ENCODE peak calls at places on chromosomes 13 and 19, in ten cellular contexts. L is transverse colon, U is upper lobe of left lung, C is stomach, B is A549, T is tibial nerve, R is sigmoid colon, S is suprapubic skin, G is esophagus muscularis mucosa, W is GM12878. F is an unnamed sample. For H3K4me1, the result is how much of the 10 kb centered on the place peaks cover.

GRCh38 chr19:38697197-38697596 is 47.1 kb downstream of the CAPN12 start:
- DNase-seq in B (no peak), T (no peak), R (no peak), S (no peak), C (no peak), U (no peak), G (no peak), L (no peak), W (no peak), F (no peak)

GRCh38 chr13:73133536-73133935 is 74.7 kb downstream of the KLF5 start:
- DNase-seq in G (peak), B (peak), T (no peak), L (peak), S (no peak), R (no peak), W (no peak), C (peak), U (no peak), F (no peak)

GRCh38 chr19:48400018-48400742 is 6.7 kb downstream of the GRIN2D start:
- DNase-seq in T (peak), U (no peak), L (peak), R (peak), S (peak), G (no peak), C (peak), W (no peak), B (peak), F (no peak)

GRCh38 chr13:74710006-74710405 is 575.8 kb upstream of the KLF12 start:
- DNase-seq in C (no peak), W (no peak), U (no peak), T (no peak), L (no peak), B (no peak), G (no peak), R (no peak), S (no peak), F (no peak)

GRCh38 chr13:33251131-33251629 is 34.4 kb downstream of the STARD13 start:
- DNase-seq in C (no peak), T (no peak), L (no peak), S (no peak), W (peak), R (peak), B (no peak), G (no peak), U (no peak), F (no peak)

GRCh38 chr13:106284358-106284757 is 251.1 kb downstream of the EFNB2 start:
- DNase-seq in B (no peak), G (no peak), U (no peak), S (no peak), T (no peak), C (no peak), W (no peak), L (no peak), R (no peak), F (no peak)

GRCh38 chr13:70424928-70425327 is 316.7 kb upstream of the KLHL1 start:
- DNase-seq in G (no peak), B (no peak), U (no peak), L (no peak), R (no peak), C (no peak), S (no peak), W (no peak), T (no peak), F (no peak)

GRCh38 chr13:112616586-112617381 is 28.8 kb upstream of the TUBGCP3 start:
- DNase-seq in C (no peak), T (no peak), B (peak), R (no peak), W (no peak), S (no peak), U (no peak), G (peak), L (no peak), F (no peak)

GRCh38 chr19:33110201-33110910 is 21.6 kb upstream of the WDR88 start:
- DNase-seq in S (no peak), U (no peak), G (no peak), B (no peak), T (no peak), R (no peak), C (no peak), W (no peak), L (no peak), F (no peak)

GRCh38 chr13:113098163-113098732 is 7.3 kb upstream of the F7 start:
- DNase-seq in S (no peak), G (no peak), U (peak), T (no peak), B (no peak), L (no peak), R (no peak), W (no peak), C (no peak), F (no peak)

GRCh38 chr19:35107541-35107939 is 8.1 kb upstream of the FXYD3 start:
- DNase-seq in G (no peak), C (peak), S (no peak), W (no peak), B (no peak), R (peak), T (peak), U (no peak), L (peak), F (no peak)

GRCh38 chr13:102327119-102327617 is 74.7 kb downstream of the FGF14 start:
- DNase-seq in G (no peak), B (no peak), T (no peak), R (no peak), S (no peak), U (no peak), L (no peak), C (no peak), W (no peak), F (no peak)

GRCh38 chr13:40565282-40566148 is 100.9 kb downstream of the FOXO1 start:
- DNase-seq in T (no peak), R (no peak), L (no peak), C (no peak), G (no peak), B (no peak), U (peak), W (no peak), S (no peak), F (no peak)

GRCh38 chr13:84025828-84026227 is 143.6 kb upstream of the SLITRK1 start:
- DNase-seq in T (no peak), G (no peak), C (no peak), L (no peak), B (no peak), W (no peak), U (no peak), S (no peak), R (no peak), F (no peak)

DNA sequence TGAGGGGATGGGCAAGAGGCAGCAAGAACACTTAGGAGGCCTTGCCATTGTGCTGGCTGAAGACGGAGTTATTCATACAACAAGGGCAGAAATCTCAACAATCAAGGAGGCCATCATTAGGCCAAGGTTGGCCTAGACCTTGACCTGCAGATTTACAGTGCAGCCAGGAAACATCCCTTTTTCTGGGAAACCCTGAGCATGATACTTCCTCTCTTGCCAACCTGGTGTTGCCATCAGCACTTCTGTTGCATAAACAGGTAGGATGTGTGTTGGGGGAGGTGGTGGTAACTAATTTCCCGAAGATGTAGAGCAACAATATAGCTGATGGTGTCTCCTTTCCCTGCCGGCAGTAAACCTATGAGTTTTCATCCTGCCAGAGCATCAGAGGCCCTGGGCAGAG is 8.0 kb downstream of the TMEM272 start:
- DNase-seq in B (no peak), C (no peak), L (no peak), G (no peak), W (no peak), S (no peak), R (no peak), T (no peak), U (no peak), F (no peak)
- H3K4me1 ChIP-seq in B (under half), C (under half), L (under half), G (under half), W (under half), S (under half), R (under half), T (under half), U (under half), F (under half)

GRCh38 chr19:30093966-30094770 is 152.1 kb downstream of the URI1 start:
- DNase-seq in B (no peak), W (no peak), S (no peak), U (peak), G (no peak), T (no peak), C (no peak), R (no peak), L (no peak), F (no peak)

GRCh38 chr19:30091456-30091855 is 149.4 kb downstream of the URI1 start:
- DNase-seq in R (no peak), G (no peak), U (peak), T (no peak), W (no peak), B (no peak), S (no peak), C (no peak), L (no peak), F (no peak)

GRCh38 chr19:30091856-30092255 is 149.8 kb downstream of the URI1 start:
- DNase-seq in R (no peak), C (no peak), L (no peak), T (no peak), G (no peak), W (no peak), S (no peak), U (peak), B (no peak), F (no peak)

GRCh38 chr19:30090963-30091362 is 148.9 kb downstream of the URI1 start:
- DNase-seq in U (no peak), W (no peak), C (no peak), T (no peak), L (no peak), G (no peak), S (no peak), B (no peak), R (no peak), F (no peak)

GRCh38 chr19:30092721-30093569 is 150.9 kb downstream of the URI1 start:
- DNase-seq in S (peak), T (no peak), R (no peak), B (no peak), U (peak), G (no peak), W (no peak), L (peak), C (no peak), F (no peak)
- TF ChIP-seq EP300 in S (no peak), T (no peak), R (no peak), B (no peak), U (no peak), G (no peak), W (no peak), L (no peak), C (no peak), F (no peak)

GRCh38 chr19:55056827-55057226 is 6.1 kb downstream of the RDH13 start:
- DNase-seq in T (no peak), R (no peak), C (no peak), B (no peak), L (no peak), U (no peak), W (no peak), S (no peak), G (no peak), F (no peak)

GRCh38 chr19:55063492-55063843 is 520 bp upstream of the RDH13 start:
- DNase-seq in W (no peak), L (no peak), U (no peak), R (no peak), S (no peak), C (no peak), G (no peak), B (no peak), T (no peak), F (no peak)

GRCh38 chr19:55062735-55063491 is at the start of gene RDH13:
- DNase-seq in L (peak), G (peak), W (peak), T (peak), R (peak), U (peak), C (peak), B (peak), S (peak), F (peak)

GRCh38 chr19:55053735-55054134 is 9.2 kb downstream of the RDH13 start:
- DNase-seq in U (no peak), S (no peak), W (no peak), C (no peak), R (no peak), G (no peak), B (no peak), T (no peak), L (no peak), F (no peak)

DNA sequence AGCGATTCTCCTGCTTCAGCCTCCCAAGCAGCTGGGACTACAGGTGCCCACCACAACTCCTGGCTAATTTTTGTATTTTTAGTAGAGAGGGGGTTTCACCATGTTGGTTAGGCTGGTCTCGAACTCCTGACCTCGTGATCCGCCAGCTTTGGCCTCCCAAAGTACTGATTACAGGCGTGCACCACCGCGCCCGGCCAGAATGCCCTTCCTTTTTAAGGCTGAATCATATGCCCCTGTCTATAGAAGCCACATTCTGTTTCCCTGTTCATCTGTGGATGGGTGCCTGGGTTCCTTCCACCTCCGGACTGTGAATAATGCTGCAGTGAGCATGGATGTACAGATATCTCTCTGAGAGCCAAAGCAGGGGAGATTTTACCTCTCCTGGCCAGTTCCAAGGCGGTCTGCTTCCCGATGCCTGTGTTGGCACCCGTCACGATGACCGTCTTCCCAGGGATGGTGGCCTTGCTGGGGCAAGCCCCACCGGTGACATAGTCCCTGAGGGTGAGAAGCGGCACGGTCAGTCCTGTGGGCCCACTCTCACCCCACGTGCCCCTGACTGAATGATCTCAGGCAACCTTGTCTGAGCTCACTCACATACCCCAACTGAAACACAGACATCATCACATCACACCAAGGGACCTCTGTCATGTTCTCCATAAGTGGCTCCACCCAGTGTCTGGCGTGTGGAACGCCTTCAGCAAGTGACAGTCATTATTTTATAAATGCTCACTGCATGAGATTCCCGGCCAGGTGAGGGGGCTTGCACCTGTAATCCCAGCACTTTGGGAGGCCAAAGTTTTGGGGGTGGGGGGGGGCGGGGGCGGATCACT is 4.0 kb downstream of the RDH13 start:
- DNase-seq in L (no peak), G (no peak), T (no peak), S (no peak), R (no peak), C (no peak), U (no peak), B (no peak), W (no peak), F (no peak)
- TF ChIP-seq CTCF in L (no peak), G (no peak), T (no peak), S (no peak), R (no peak), C (no peak), U (no peak), B (no peak), W (no peak), F (no peak)

DNA sequence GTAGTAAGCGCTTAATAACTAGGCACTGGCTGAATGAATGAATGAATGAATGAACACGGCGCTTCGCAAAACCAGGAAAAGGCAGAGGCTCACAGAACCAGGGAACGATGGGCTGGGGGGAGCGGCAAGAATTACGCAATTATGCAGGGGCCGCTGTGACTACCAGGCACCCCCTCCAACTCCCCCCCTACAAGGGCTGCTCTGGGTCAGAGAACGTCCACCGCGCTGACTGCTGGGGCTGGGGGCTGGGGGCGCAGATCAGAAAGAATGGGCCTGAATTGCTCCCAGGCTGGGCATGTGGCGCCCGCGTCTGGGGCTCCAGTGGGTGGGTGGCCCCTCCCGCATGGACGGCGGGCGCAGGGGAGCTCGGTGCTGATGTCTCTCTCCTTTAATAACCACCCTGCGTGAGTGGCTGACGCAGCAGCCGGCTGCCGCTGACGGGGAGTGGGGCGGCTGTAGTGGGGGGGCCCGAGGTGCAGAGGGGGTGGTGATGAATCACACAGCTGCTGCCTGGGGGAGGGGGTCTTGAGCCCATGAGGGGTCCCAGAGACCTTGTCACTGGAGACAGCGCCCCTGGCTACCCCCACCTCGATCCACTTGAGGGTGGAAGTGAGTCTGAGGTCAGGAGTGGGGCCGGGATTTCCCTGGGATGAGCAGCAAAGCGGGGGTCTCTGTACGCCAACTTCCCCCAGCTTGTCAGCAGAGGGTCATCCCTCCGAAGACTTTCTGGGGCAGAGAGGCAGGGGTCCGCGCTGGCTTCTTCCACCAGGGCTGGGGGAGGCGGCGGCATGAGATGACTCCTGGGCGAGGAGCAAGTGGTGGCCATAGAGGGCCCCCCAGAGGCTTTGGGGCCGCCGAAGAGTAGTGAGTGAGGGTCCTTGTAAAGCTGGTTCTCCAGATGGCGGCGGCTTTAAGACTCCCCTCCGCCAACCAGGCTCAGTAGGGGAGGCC is 1.4 kb upstream of the CIRBP start:
- DNase-seq in C (no peak), R (peak), U (peak), T (no peak), G (no peak), S (peak), W (no peak), B (no peak), L (no peak), F (peak)
- H3K4me1 ChIP-seq in C (half or more), R (under half), U (half or more), T (half or more), G (half or more), S (half or more), W (half or more), B (half or more), L (half or more), F (under half)

F was measured in ovary.